ENCODE peak calls at places on chromosomes 5 and 9, in seven cellular contexts. B, J, Z, O, I, M and K are unnamed samples.

GRCh38 chr9:95009459-95009858 is 283.0 kb downstream of the AOPEP start:
- DNase-seq in B (no peak), J (no peak), Z (no peak), O (no peak), I (no peak), M (no peak), K (peak)

GRCh38 chr9:136403538-136403914 is 3.6 kb upstream of the SNAPC4 start:
- DNase-seq in B (no peak), J (no peak), Z (no peak), O (peak), I (no peak), M (no peak), K (no peak)

GRCh38 chr9:137951107-137951506 is 73.5 kb downstream of the CACNA1B start:
- DNase-seq in B (no peak), J (no peak), Z (no peak), O (no peak), I (no peak), M (no peak), K (no peak)

GRCh38 chr5:149636861-149637246 is 55.6 kb downstream of the ARHGEF37 start:
- DNase-seq in B (peak), J (peak), Z (peak), O (no peak), I (no peak), M (peak), K (peak)

GRCh38 chr5:33091571-33092363 is 349.0 kb upstream of the TARS1 start:
- DNase-seq in B (peak), J (no peak), Z (peak), O (no peak), I (no peak), M (no peak), K (no peak)

GRCh38 chr5:62371409-62371808 is 32.3 kb downstream of the DIMT1 start:
- DNase-seq in B (no peak), J (no peak), Z (no peak), O (no peak), I (no peak), M (no peak), K (no peak)

GRCh38 chr5:40678021-40678939 is 1.4 kb upstream of the PTGER4 start:
- DNase-seq in B (no peak), J (no peak), Z (peak), O (no peak), I (no peak), M (no peak), K (no peak)

GRCh38 chr5:472656-473343 is 29.8 kb downstream of the EXOC3 start:
- DNase-seq in B (peak), J (peak), Z (peak), O (peak), I (peak), M (peak), K (peak)

GRCh38 chr5:142521706-142522105 is 164.2 kb downstream of the FGF1 start:
- DNase-seq in B (no peak), J (no peak), Z (no peak), O (no peak), I (no peak), M (no peak), K (no peak)

GRCh38 chr9:37100317-37100716 is 20.1 kb upstream of the ZCCHC7 start:
- DNase-seq in B (no peak), J (no peak), Z (no peak), O (no peak), I (no peak), M (no peak), K (no peak)

GRCh38 chr5:138869763-138870500 is 5.2 kb downstream of the LRRTM2 start:
- DNase-seq in B (peak), J (no peak), Z (peak), O (no peak), I (no peak), M (no peak), K (no peak)

GRCh38 chr9:124346347-124347163 is 68.7 kb downstream of the PSMB7 start:
- DNase-seq in B (no peak), J (no peak), Z (no peak), O (no peak), I (peak), M (no peak), K (peak)

GRCh38 chr5:146365618-146366017 is 27.0 kb downstream of the POU4F3 start:
- DNase-seq in B (no peak), J (no peak), Z (no peak), O (no peak), I (no peak), M (no peak), K (no peak)

GRCh38 chr9:108615152-108615551 is 240.6 kb downstream of the ACTL7B start:
- DNase-seq in B (no peak), J (no peak), Z (no peak), O (no peak), I (no peak), M (no peak), K (no peak)

GRCh38 chr5:11062379-11062778 is 301.3 kb upstream of the DAP start:
- DNase-seq in B (no peak), J (no peak), Z (peak), O (no peak), I (no peak), M (no peak), K (no peak)

GRCh38 chr5:56080375-56081052 is 85.8 kb upstream of the IL6ST start:
- DNase-seq in B (no peak), J (no peak), Z (no peak), O (no peak), I (no peak), M (no peak), K (no peak)

GRCh38 chr5:144487207-144487606 is 316.5 kb downstream of the KCTD16 start:
- DNase-seq in B (no peak), J (no peak), Z (peak), O (no peak), I (no peak), M (no peak), K (no peak)

GRCh38 chr5:128674837-128675446 is 136.9 kb upstream of the FBN2 start:
- DNase-seq in B (peak), J (peak), Z (peak), O (peak), I (no peak), M (peak), K (peak)

GRCh38 chr9:135884328-135885035 is 22.9 kb downstream of the CAMSAP1 start:
- DNase-seq in B (peak), J (no peak), Z (peak), O (no peak), I (peak), M (no peak), K (no peak)

GRCh38 chr5:43268188-43268820 is 44.9 kb downstream of the HMGCS1 start:
- DNase-seq in B (no peak), J (no peak), Z (no peak), O (no peak), I (no peak), M (no peak), K (no peak)

GRCh38 chr9:130451509-130452388 is 7.0 kb downstream of the ASS1 start:
- DNase-seq in B (peak), J (peak), Z (peak), O (no peak), I (peak), M (peak), K (peak)

GRCh38 chr5:176895829-176896228 is 3.3 kb downstream of the HK3 start:
- DNase-seq in B (no peak), J (no peak), Z (no peak), O (no peak), I (no peak), M (no peak), K (no peak)

GRCh38 chr5:73692166-73692640 is 66.2 kb downstream of the ARHGEF28 start:
- DNase-seq in B (peak), J (no peak), Z (peak), O (no peak), I (no peak), M (no peak), K (no peak)

GRCh38 chr9:14062449-14063187 is 251.3 kb downstream of the NFIB start:
- DNase-seq in B (peak), J (no peak), Z (peak), O (no peak), I (no peak), M (no peak), K (peak)

GRCh38 chr5:122999947-123000563 is 36.5 kb downstream of the PPIC start:
- DNase-seq in B (peak), J (peak), Z (peak), O (no peak), I (no peak), M (peak), K (peak)

GRCh38 chr5:67100301-67100700 is 96.3 kb downstream of the CD180 start:
- DNase-seq in B (no peak), J (no peak), Z (no peak), O (no peak), I (no peak), M (no peak), K (no peak)

GRCh38 chr9:34374905-34375552 is 1.7 kb downstream of the MYORG start:
- DNase-seq in B (no peak), J (peak), Z (no peak), O (no peak), I (no peak), M (no peak), K (no peak)

GRCh38 chr5:83925952-83926351 is 205.3 kb upstream of the HAPLN1 start:
- DNase-seq in B (no peak), J (no peak), Z (peak), O (no peak), I (no peak), M (peak), K (no peak)

GRCh38 chr5:109694451-109694891 is 4.7 kb downstream of the MAN2A1 start:
- DNase-seq in B (no peak), J (peak), Z (peak), O (no peak), I (no peak), M (no peak), K (no peak)

GRCh38 chr5:60066502-60066901 is 173.0 kb upstream of the PDE4D start:
- DNase-seq in B (peak), J (no peak), Z (peak), O (no peak), I (no peak), M (no peak), K (no peak)

GRCh38 chr5:137370511-137371071 is 128.5 kb downstream of the SPOCK1 start:
- DNase-seq in B (no peak), J (no peak), Z (no peak), O (no peak), I (no peak), M (no peak), K (no peak)

GRCh38 chr5:149437369-149438040 is 58.4 kb upstream of the IL17B start:
- DNase-seq in B (no peak), J (no peak), Z (no peak), O (no peak), I (no peak), M (no peak), K (no peak)

GRCh38 chr5:139149477-139150199 is 48.5 kb downstream of the SIL1 start:
- DNase-seq in B (peak), J (no peak), Z (peak), O (no peak), I (no peak), M (no peak), K (no peak)

GRCh38 chr9:69324549-69325401 is at the start of gene ENTREP1:
- DNase-seq in B (peak), J (peak), Z (peak), O (no peak), I (no peak), M (peak), K (peak)

GRCh38 chr9:112887377-112887776 is 3.3 kb downstream of the SLC46A2 start:
- DNase-seq in B (no peak), J (no peak), Z (no peak), O (no peak), I (no peak), M (peak), K (no peak)

GRCh38 chr9:131477816-131478419 is 24.8 kb upstream of the POMT1 start:
- DNase-seq in B (no peak), J (no peak), Z (no peak), O (no peak), I (no peak), M (no peak), K (no peak)

GRCh38 chr5:102762828-102763227 is 7.7 kb downstream of the PAM start:
- DNase-seq in B (no peak), J (no peak), Z (no peak), O (no peak), I (no peak), M (no peak), K (no peak)
- TF ChIP-seq CTCF in B (no peak), J (no peak), Z (no peak), O (no peak), I (no peak), M (no peak), K (no peak)

GRCh38 chr5:112372543-112372942 is 46.5 kb downstream of the EPB41L4A start:
- DNase-seq in B (no peak), J (no peak), Z (no peak), O (no peak), I (no peak), M (no peak), K (no peak)
- TF ChIP-seq CTCF in B (no peak), J (no peak), Z (no peak), O (no peak), I (peak), M (no peak), K (peak)

GRCh38 chr9:132589148-132590036 is 7.0 kb downstream of the BARHL1 start:
- DNase-seq in B (no peak), J (no peak), Z (no peak), O (no peak), I (no peak), M (no peak), K (no peak)
- TF ChIP-seq CTCF in B (no peak), J (no peak), Z (no peak), O (no peak), I (no peak), M (no peak), K (no peak)

GRCh38 chr5:133247881-133248642 is 196.2 kb downstream of the HSPA4 start:
- DNase-seq in B (peak), J (peak), Z (peak), O (no peak), I (no peak), M (peak), K (peak)
- TF ChIP-seq CTCF in B (peak), J (peak), Z (peak), O (no peak), I (peak), M (peak), K (peak)

DNA sequence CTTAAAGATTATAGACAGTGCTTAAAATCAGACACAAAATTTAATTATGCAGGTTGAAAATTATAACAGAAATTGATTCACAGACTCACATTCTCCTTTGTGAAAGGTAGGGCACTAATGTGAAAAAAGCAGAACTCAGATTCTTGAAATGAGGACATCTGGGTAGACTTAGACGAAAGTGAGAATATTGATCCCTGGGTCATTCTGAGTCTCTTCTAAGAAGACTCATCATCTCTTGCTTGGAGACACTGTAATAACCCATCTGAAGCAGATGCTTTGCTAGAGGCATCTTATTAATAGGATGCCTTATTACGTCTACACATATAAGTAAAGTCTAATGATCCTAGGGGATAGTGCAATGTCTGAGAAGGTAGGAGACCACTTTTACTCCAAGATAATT is 274.4 kb downstream of the HINT1 start:
- DNase-seq in B (no peak), J (no peak), Z (no peak), O (no peak), I (no peak), M (no peak), K (no peak)
- TF ChIP-seq CTCF in B (no peak), J (no peak), Z (no peak), O (no peak), I (no peak), M (no peak), K (no peak)